ENCODE peak calls at places on chromosomes 2 and 18, in five cellular contexts. J, M, U, P and Q are unnamed samples.

GRCh38 chr2:190718652-190719526 is 70.0 kb downstream of the NAB1 start:
- DNase-seq in P (peak; percentile 80), M (peak; percentile 13), U (no peak), J (no peak), Q (no peak)

GRCh38 chr18:71223487-71223886 is 934.6 kb downstream of the SOCS6 start:
- DNase-seq in P (no peak), M (no peak), U (no peak), J (no peak), Q (no peak)

GRCh38 chr2:105739408-105739807 is 5.3 kb upstream of the NCK2 start:
- DNase-seq in J (no peak), M (no peak), U (no peak), P (no peak), Q (no peak)

GRCh38 chr2:238475034-238475433 is 48.3 kb downstream of the ASB1 start:
- DNase-seq in P (no peak), U (no peak), M (no peak), J (no peak), Q (no peak)

GRCh38 chr18:63970803-63971191 is 916 bp downstream of the SERPINB8 start:
- DNase-seq in M (peak; percentile 70), U (no peak), J (peak; percentile 26), P (peak; percentile 80), Q (no peak)

GRCh38 chr2:181778621-181779195 is 98.4 kb upstream of the NEUROD1 start:
- DNase-seq in U (no peak), J (no peak), P (no peak), M (no peak), Q (no peak)

GRCh38 chr2:6881036-6881435 is 3.5 kb downstream of the RSAD2 start:
- DNase-seq in J (no peak), U (no peak), P (no peak), M (no peak), Q (no peak)

GRCh38 chr2:227653419-227653818 is 13.2 kb upstream of the SCYGR5 start:
- DNase-seq in M (no peak), P (no peak), J (no peak), U (no peak), Q (no peak)

GRCh38 chr2:85504434-85505261 is 34.3 kb upstream of the MAT2A start:
- DNase-seq in M (no peak), P (no peak), J (peak; percentile 51), U (no peak), Q (no peak)

GRCh38 chr18:58272779-58273500 is 228.9 kb downstream of the NEDD4L start:
- DNase-seq in P (no peak), J (no peak), M (no peak), U (peak; percentile 20), Q (no peak)
- H3K4me1 ChIP-seq in P (no peaks in the 10 kb centered on the region), J (no peaks in the 10 kb centered on the region), M (peaks cover 49% of the 10 kb centered on the region), U (peaks cover 14% of the 10 kb centered on the region), Q (peaks cover 1% of the 10 kb centered on the region)

GRCh38 chr2:240202616-240203015 is 62.2 kb upstream of the OTOS start:
- DNase-seq in P (no peak), U (no peak), M (no peak), J (no peak), Q (no peak)

GRCh38 chr2:240203842-240204270 is 63.4 kb upstream of the OTOS start:
- DNase-seq in P (no peak), M (no peak), J (no peak), U (no peak), Q (no peak)

GRCh38 chr2:240203031-240203841 is 62.8 kb upstream of the OTOS start:
- DNase-seq in U (no peak), M (no peak), J (no peak), P (no peak), Q (no peak)

GRCh38 chr2:240200230-240201051 is 60.0 kb upstream of the OTOS start:
- DNase-seq in J (no peak), M (no peak), U (no peak), P (no peak), Q (no peak)

DNA sequence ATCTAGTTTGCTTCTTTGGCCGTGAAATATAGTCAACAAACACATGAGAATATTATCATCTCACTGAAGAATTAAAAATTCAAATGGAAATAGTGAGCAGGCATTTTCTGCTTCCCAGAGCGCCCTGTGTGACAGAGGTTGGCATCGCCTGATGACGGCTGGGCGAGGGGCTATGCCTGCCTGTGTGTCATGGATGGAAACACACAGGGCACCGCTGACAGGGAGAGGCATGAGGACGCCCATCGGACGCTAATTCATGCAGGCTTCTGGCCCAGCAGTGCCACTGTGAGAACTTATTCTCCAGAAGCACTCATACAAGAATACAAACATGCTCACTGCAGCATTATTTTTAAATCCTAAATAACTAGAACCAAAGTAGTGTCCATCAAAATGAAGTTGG is 61.4 kb upstream of the OTOS start:
- DNase-seq in P (no peak), J (no peak), U (no peak), M (no peak), Q (no peak)
- H3K27me3 ChIP-seq in P (no peaks in the 10 kb centered on the region), J (no peaks in the 10 kb centered on the region), U (no peaks in the 10 kb centered on the region), M (no peaks in the 10 kb centered on the region), Q (no peaks in the 10 kb centered on the region)

DNA sequence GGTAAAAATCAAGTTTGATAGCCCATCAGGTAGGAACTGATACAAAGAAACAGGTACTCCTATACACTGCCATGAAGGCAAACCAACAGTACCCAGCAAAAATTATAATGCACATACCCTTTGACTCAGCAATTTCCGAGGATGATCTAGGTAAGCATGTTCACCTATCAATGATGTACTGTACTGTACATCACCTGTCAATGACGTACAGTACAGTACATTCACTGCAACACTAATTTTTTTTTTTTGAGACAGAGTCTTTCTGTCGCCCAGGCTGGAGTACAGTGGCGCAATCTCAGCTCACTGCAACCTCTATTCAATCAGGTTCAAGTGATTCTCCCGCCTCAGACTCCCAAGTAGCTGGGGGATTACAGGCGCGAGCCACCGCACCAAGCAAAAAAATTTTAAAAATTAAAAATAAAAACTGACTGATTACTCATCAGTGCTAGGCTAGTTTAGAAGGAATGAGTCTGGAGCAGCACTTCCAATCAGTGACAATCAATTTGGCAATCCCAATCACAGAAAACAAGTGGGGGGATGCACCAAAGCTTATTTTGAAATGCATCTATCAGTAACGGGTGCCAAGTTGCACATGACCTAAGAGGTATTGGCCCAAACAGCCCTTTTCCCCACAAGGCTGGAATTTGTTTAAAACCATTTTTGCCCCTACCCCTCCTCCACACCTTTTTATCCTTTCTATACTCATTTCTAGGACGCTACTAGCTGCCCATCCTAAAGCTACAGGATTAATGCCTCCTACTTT is 8.2 kb downstream of the SRSF7 start:
- DNase-seq in U (no peak), M (no peak), P (no peak), J (no peak), Q (no peak)
- H3K27ac ChIP-seq in U (no peak overlapping the region), M (peak overlapping the region; percentile 79), P (no peak overlapping the region), J (no peak overlapping the region), Q (no peak overlapping the region)

GRCh38 chr2:36477315-36477714 is 120.7 kb downstream of the FEZ2 start:
- DNase-seq in M (no peak), P (no peak), U (no peak), J (no peak), Q (no peak)
- H3K4me1 ChIP-seq in M (peaks cover 13% of the 10 kb centered on the region), P (no peaks in the 10 kb centered on the region), U (no peaks in the 10 kb centered on the region), J (peaks cover 13% of the 10 kb centered on the region), Q (peaks cover 2% of the 10 kb centered on the region)

GRCh38 chr2:169363570-169364150 is 1.3 kb upstream of the LRP2 start:
- DNase-seq in M (peak; percentile 12), P (peak; percentile 53), U (peak; percentile 42), J (no peak), Q (no peak)

GRCh38 chr2:169361706-169362345 is 508 bp downstream of the LRP2 start:
- DNase-seq in M (no peak), J (no peak), U (no peak), P (peak; percentile 63), Q (peak; percentile 7)

GRCh38 chr2:169362346-169363026 is at the start of gene LRP2:
- DNase-seq in M (peak; percentile 13), P (peak; percentile 32), U (peak; percentile 43), J (no peak), Q (peak; percentile 5)

GRCh38 chr2:169360984-169361705 is 1.2 kb downstream of the LRP2 start:
- DNase-seq in M (no peak), U (no peak), J (no peak), P (peak; percentile 29), Q (peak; percentile 16)

GRCh38 chr2:169363027-169363569 is 764 bp upstream of the LRP2 start:
- DNase-seq in M (no peak), P (peak; percentile 19), U (no peak), J (no peak), Q (no peak)
- H3K27me3 ChIP-seq in M (peaks cover 59% of the 10 kb centered on the region), P (peaks cover 28% of the 10 kb centered on the region), U (peaks cover 5% of the 10 kb centered on the region), J (no peaks in the 10 kb centered on the region), Q (peaks cover 33% of the 10 kb centered on the region)

GRCh38 chr18:13611058-13611615 is 115.2 kb downstream of the FAM210A start:
- DNase-seq in M (peak; percentile 45), P (peak; percentile 71), J (no peak), U (peak; percentile 82), Q (no peak)
- H3K27ac ChIP-seq in M (peak overlapping the region; percentile 65), P (no peak overlapping the region), J (peak overlapping the region; percentile 66), U (peak overlapping the region; percentile 53), Q (no peak overlapping the region)

DNA sequence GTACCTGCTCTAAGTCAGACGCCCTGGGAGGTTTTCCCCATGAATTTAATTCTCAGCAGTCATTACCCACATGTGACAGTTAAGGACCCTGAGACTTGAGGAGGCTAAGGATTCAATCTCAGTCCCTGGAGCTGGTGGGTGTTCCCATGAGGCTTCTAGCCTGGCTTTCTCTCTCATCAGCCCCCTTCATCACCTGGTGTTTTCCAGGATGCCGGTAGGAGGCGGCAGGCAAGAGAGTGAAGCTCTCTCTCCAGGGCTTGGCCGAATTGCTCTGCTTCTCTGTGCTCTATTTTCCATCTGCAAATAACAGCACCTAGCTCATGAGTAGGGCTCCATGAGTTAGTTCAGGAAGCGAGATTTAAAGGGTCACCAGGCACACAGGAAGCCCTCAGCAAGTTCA is 241.9 kb downstream of the PTPRM start:
- DNase-seq in M (no peak), P (peak; percentile 71), U (no peak), J (no peak), Q (no peak)
- H3K4me1 ChIP-seq in M (peaks cover 7% of the 10 kb centered on the region), P (peaks cover 11% of the 10 kb centered on the region), U (no peaks in the 10 kb centered on the region), J (no peaks in the 10 kb centered on the region), Q (no peaks in the 10 kb centered on the region)

GRCh38 chr2:592737-593136 is 84.5 kb downstream of the TMEM18 start:
- DNase-seq in J (no peak), M (no peak), P (no peak), U (no peak), Q (no peak)
- H3K27me3 ChIP-seq in J (no peaks in the 10 kb centered on the region), M (no peaks in the 10 kb centered on the region), P (no peaks in the 10 kb centered on the region), U (no peaks in the 10 kb centered on the region), Q (no peaks in the 10 kb centered on the region)

GRCh38 chr2:3628241-3628679 is 29.7 kb upstream of the ALLC start:
- DNase-seq in U (no peak), M (no peak), P (no peak), J (no peak), Q (no peak)

GRCh38 chr2:3631851-3632659 is 25.9 kb upstream of the ALLC start:
- DNase-seq in J (no peak), U (no peak), M (no peak), P (no peak), Q (no peak)

GRCh38 chr2:3628800-3629199 is 29.2 kb upstream of the ALLC start:
- DNase-seq in U (no peak), P (peak; percentile 66), J (no peak), M (no peak), Q (no peak)

GRCh38 chr2:3631161-3631850 is 26.7 kb upstream of the ALLC start:
- DNase-seq in J (no peak), U (no peak), M (no peak), P (no peak), Q (no peak)

GRCh38 chr2:3630631-3631030 is 27.4 kb upstream of the ALLC start:
- DNase-seq in J (no peak), U (no peak), M (no peak), P (no peak), Q (no peak)
- H3K27ac ChIP-seq in J (no peak overlapping the region), U (no peak overlapping the region), M (no peak overlapping the region), P (no peak overlapping the region), Q (no peak overlapping the region)